ENCODE peak calls at places on chromosomes 16 and 17, in nine cellular contexts. K, P, A, V, Q, W, X, Y and D are unnamed samples.
A peak's percentile ranks its signal among the peaks of the same experiment; 100 is the strongest.

GRCh38 chr17:44920565-44920940 is 5.3 kb upstream of the GFAP start:
- DNase-seq in K (no peak), P (no peak), A (no peak), V (no peak), Q (peak; percentile 34), W (no peak), X (peak; percentile 30), Y (no peak), D (no peak)

GRCh38 chr17:42101513-42102292 is 3.4 kb upstream of the ZNF385C start:
- DNase-seq in K (peak; percentile 76), P (peak; percentile 88), A (peak; percentile 53), V (peak; percentile 51), Q (peak; percentile 96), W (peak; percentile 83), X (peak; percentile 80), Y (peak; percentile 35), D (peak; percentile 74)

GRCh38 chr16:65618931-65619330 is 497.1 kb upstream of the CDH11 start:
- DNase-seq in K (peak; percentile 4), P (no peak), A (no peak), V (no peak), Q (no peak), W (no peak), X (no peak), Y (no peak), D (no peak)

GRCh38 chr17:46020023-46020735 is 21.1 kb downstream of the STH start:
- DNase-seq in K (no peak), P (no peak), A (no peak), V (peak; percentile 62), Q (no peak), W (peak; percentile 62), X (no peak), Y (no peak), D (no peak)

GRCh38 chr16:61421111-61421510 is 615.1 kb downstream of the CDH8 start:
- DNase-seq in K (no peak), P (no peak), A (no peak), V (no peak), Q (no peak), W (no peak), X (no peak), Y (no peak), D (no peak)

GRCh38 chr17:45225964-45226530 is 4.4 kb downstream of the FMNL1 start:
- DNase-seq in K (no peak), P (no peak), A (peak; percentile 33), V (peak; percentile 97), Q (peak; percentile 42), W (peak; percentile 90), X (peak; percentile 92), Y (no peak), D (no peak)

GRCh38 chr16:19294156-19294649 is 8.7 kb downstream of the CLEC19A start:
- DNase-seq in K (peak; percentile 21), P (no peak), A (peak; percentile 6), V (no peak), Q (no peak), W (peak; percentile 69), X (peak; percentile 88), Y (no peak), D (no peak)

GRCh38 chr17:34874496-34874895 is 86.8 kb downstream of the CCT6B start:
- DNase-seq in K (no peak), P (no peak), A (no peak), V (no peak), Q (no peak), W (no peak), X (no peak), Y (no peak), D (no peak)

GRCh38 chr17:75323043-75323591 is 33.9 kb upstream of the SLC25A19 start:
- DNase-seq in K (peak; percentile 93), P (peak; percentile 97), A (peak; percentile 91), V (peak; percentile 86), Q (peak; percentile 90), W (peak; percentile 63), X (peak; percentile 83), Y (peak; percentile 84), D (peak; percentile 93)

GRCh38 chr16:77271532-77272426 is 72.6 kb downstream of the SYCE1L start:
- DNase-seq in K (no peak), P (no peak), A (no peak), V (no peak), Q (no peak), W (no peak), X (no peak), Y (no peak), D (no peak)

GRCh38 chr17:40121191-40121885 is 433 bp upstream of the MSL1 start:
- DNase-seq in K (peak; percentile 67), P (peak; percentile 56), A (peak; percentile 61), V (no peak), Q (peak; percentile 46), W (peak; percentile 69), X (peak; percentile 65), Y (no peak), D (peak; percentile 55)

GRCh38 chr17:72287586-72287985 is 166.8 kb downstream of the SOX9 start:
- DNase-seq in K (no peak), P (no peak), A (no peak), V (no peak), Q (no peak), W (no peak), X (peak; percentile 53), Y (no peak), D (no peak)

GRCh38 chr16:69365901-69366300 is 14.3 kb upstream of the TMED6 start:
- DNase-seq in K (peak; percentile 11), P (no peak), A (peak; percentile 47), V (no peak), Q (no peak), W (no peak), X (no peak), Y (no peak), D (no peak)

GRCh38 chr17:46167826-46168569 is 25.2 kb downstream of the KANSL1 start:
- DNase-seq in K (peak; percentile 36), P (no peak), A (peak; percentile 91), V (no peak), Q (no peak), W (no peak), X (no peak), Y (peak; percentile 71), D (peak; percentile 47)

GRCh38 chr16:89700649-89701424 is 668 bp downstream of the SPATA2L start:
- DNase-seq in K (peak; percentile 32), P (peak; percentile 81), A (peak; percentile 56), V (peak; percentile 51), Q (peak; percentile 73), W (peak; percentile 71), X (peak; percentile 77), Y (no peak), D (no peak)

GRCh38 chr16:69410285-69410990 is 14.0 kb upstream of the CYB5B start:
- DNase-seq in K (peak; percentile 83), P (no peak), A (peak; percentile 65), V (no peak), Q (no peak), W (no peak), X (no peak), Y (peak; percentile 75), D (peak; percentile 86)

GRCh38 chr16:54340531-54340930 is 53.9 kb upstream of the IRX3 start:
- DNase-seq in K (no peak), P (no peak), A (no peak), V (no peak), Q (no peak), W (no peak), X (no peak), Y (no peak), D (no peak)

GRCh38 chr17:42251115-42251514 is 25.1 kb downstream of the STAT5B start:
- DNase-seq in K (peak; percentile 68), P (peak; percentile 46), A (peak; percentile 74), V (no peak), Q (no peak), W (no peak), X (no peak), Y (no peak), D (peak; percentile 36)

GRCh38 chr17:8859029-8859803 is 8.3 kb downstream of the PIK3R6 start:
- DNase-seq in K (no peak), P (no peak), A (peak; percentile 57), V (no peak), Q (peak; percentile 31), W (no peak), X (peak; percentile 65), Y (no peak), D (no peak)
- TF ChIP-seq CTCF in K (no peak), P (no peak), A (no peak), V (no peak), Q (no peak), W (no peak), X (no peak), Y (no peak), D (no peak)

GRCh38 chr16:50613281-50613991 is 65.2 kb downstream of the NKD1 start:
- DNase-seq in K (peak; percentile 65), P (no peak), A (peak; percentile 27), V (no peak), Q (no peak), W (no peak), X (no peak), Y (no peak), D (peak; percentile 68)

GRCh38 chr16:50611995-50612848 is 64.0 kb downstream of the NKD1 start:
- DNase-seq in K (no peak), P (no peak), A (no peak), V (no peak), Q (no peak), W (no peak), X (no peak), Y (no peak), D (no peak)

GRCh38 chr16:50610331-50611262 is 62.4 kb downstream of the NKD1 start:
- DNase-seq in K (no peak), P (peak; percentile 64), A (no peak), V (no peak), Q (peak; percentile 61), W (no peak), X (no peak), Y (no peak), D (no peak)

GRCh38 chr16:50612849-50613198 is 64.6 kb downstream of the NKD1 start:
- DNase-seq in K (no peak), P (no peak), A (no peak), V (no peak), Q (no peak), W (no peak), X (no peak), Y (no peak), D (no peak)

GRCh38 chr16:50611332-50611934 is 63.2 kb downstream of the NKD1 start:
- DNase-seq in K (peak; percentile 56), P (no peak), A (no peak), V (no peak), Q (no peak), W (no peak), X (no peak), Y (no peak), D (peak; percentile 27)
- TF ChIP-seq CTCF in K (peak; percentile 16), P (no peak), A (no peak), V (no peak), Q (no peak), W (no peak), X (no peak), Y (no peak), D (no peak)

DNA sequence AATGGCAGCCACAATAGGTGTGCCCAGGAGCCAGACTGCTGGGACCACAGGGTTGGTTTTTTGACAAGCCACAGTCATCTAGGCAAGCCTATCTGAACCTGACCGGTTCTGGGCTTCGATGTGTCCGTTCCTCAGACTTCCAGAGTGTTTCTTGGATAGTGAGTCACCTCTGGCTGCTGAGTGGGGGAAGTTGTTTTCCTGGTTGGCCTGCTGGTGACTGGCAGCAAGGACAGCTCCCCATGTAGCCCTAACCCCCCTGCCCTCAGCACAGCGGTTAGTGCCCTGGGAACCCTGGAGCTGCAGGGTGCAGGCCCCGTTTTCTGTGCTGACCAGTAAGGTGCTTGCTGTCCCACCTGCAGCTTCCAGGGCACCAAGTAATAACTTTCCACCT is 65.5 kb downstream of the PLD6 start:
- DNase-seq in K (peak; percentile 69), P (no peak), A (peak; percentile 40), V (no peak), Q (no peak), W (no peak), X (no peak), Y (peak; percentile 86), D (peak; percentile 52)
- TF ChIP-seq CTCF in K (peak; percentile 23), P (no peak), A (peak; percentile 10), V (no peak), Q (no peak), W (no peak), X (no peak), Y (peak; percentile 55), D (peak; percentile 35)

GRCh38 chr17:74210191-74211140 is 2.9 kb upstream of the TTYH2 start:
- DNase-seq in K (peak; percentile 70), P (peak; percentile 70), A (peak; percentile 67), V (peak; percentile 80), Q (peak; percentile 85), W (peak; percentile 83), X (peak; percentile 75), Y (peak; percentile 61), D (peak; percentile 65)
- TF ChIP-seq CTCF in K (peak; percentile 100), P (peak; percentile 98), A (peak; percentile 97), V (peak; percentile 99), Q (peak; percentile 98), W (peak; percentile 91), X (peak; percentile 96), Y (peak; percentile 98), D (peak; percentile 99)